ENCODE peak calls at places on chromosomes 6 and 20, in four cellular contexts. L, P, G and H are unnamed samples.

GRCh38 chr6:71289039-71289801 is 609 bp downstream of the OGFRL1 start:
- DNase-seq in L (peak), P (peak), G (peak), H (no peak)

GRCh38 chr6:170051229-170052172 is 239.4 kb downstream of the DLL1 start:
- DNase-seq in P (no peak), G (no peak), L (no peak), H (no peak)

GRCh38 chr20:13220857-13221297 is at the start of gene ISM1:
- DNase-seq in P (peak), G (peak), L (peak), H (no peak)

GRCh38 chr20:48329676-48330644 is 497.8 kb downstream of the PREX1 start:
- DNase-seq in P (peak), L (no peak), G (peak), H (peak)

GRCh38 chr6:26514984-26515383 is 14.9 kb downstream of the BTN1A1 start:
- DNase-seq in P (no peak), L (no peak), G (peak), H (no peak)

GRCh38 chr6:34514593-34515472 is 41.3 kb downstream of the SPDEF start:
- DNase-seq in L (no peak), P (no peak), G (peak), H (no peak)

GRCh38 chr6:7073082-7073783 is 34.5 kb upstream of the RREB1 start:
- DNase-seq in P (no peak), L (no peak), G (no peak), H (no peak)

GRCh38 chr6:164085086-164085485 is 670.6 kb downstream of the QKI start:
- DNase-seq in L (no peak), G (no peak), P (no peak), H (no peak)

GRCh38 chr6:32972353-32973143 is 4.2 kb downstream of the BRD2 start:
- DNase-seq in P (no peak), L (no peak), G (no peak), H (no peak)

GRCh38 chr6:159084493-159085091 is 39.8 kb upstream of the TAGAP start:
- DNase-seq in P (no peak), G (peak), L (no peak), H (peak)

GRCh38 chr20:53291548-53291947 is 302.1 kb downstream of the ZNF217 start:
- DNase-seq in L (no peak), P (peak), G (no peak), H (no peak)

GRCh38 chr20:49832632-49833327 is 20.2 kb downstream of the SLC9A8 start:
- DNase-seq in P (no peak), G (no peak), L (no peak), H (no peak)

GRCh38 chr6:162753775-162754174 is 26.0 kb downstream of the PACRG start:
- DNase-seq in L (no peak), G (no peak), P (no peak), H (no peak)

GRCh38 chr6:102154176-102154575 is 760.7 kb downstream of the GRIK2 start:
- DNase-seq in L (no peak), G (no peak), P (no peak), H (no peak)

GRCh38 chr6:135270676-135271536 is 89.8 kb downstream of the MYB start:
- DNase-seq in G (no peak), P (peak), L (peak), H (peak)

GRCh38 chr6:101435028-101435427 is 41.5 kb downstream of the GRIK2 start:
- DNase-seq in P (no peak), G (no peak), L (no peak), H (no peak)

GRCh38 chr20:57316795-57317201 is 12.8 kb upstream of the SPO11 start:
- DNase-seq in P (no peak), G (no peak), L (no peak), H (no peak)

GRCh38 chr6:110053395-110054240 is 75.5 kb downstream of the GPR6 start:
- DNase-seq in P (peak), L (peak), G (peak), H (peak)

GRCh38 chr6:4105980-4106536 is 27.1 kb upstream of the FAM217A start:
- DNase-seq in P (no peak), L (no peak), G (no peak), H (no peak)

GRCh38 chr20:54525906-54526596 is 50.7 kb downstream of the DOK5 start:
- DNase-seq in L (no peak), G (no peak), P (no peak), H (no peak)

GRCh38 chr6:22042713-22043112 is 254.1 kb downstream of the PRL start:
- DNase-seq in L (peak), G (peak), P (peak), H (no peak)

GRCh38 chr6:35260642-35261570 is 1.4 kb downstream of the ZNF76 start:
- DNase-seq in G (no peak), L (no peak), P (no peak), H (no peak)

GRCh38 chr20:46399401-46399800 is 7.0 kb downstream of the ELMO2 start:
- DNase-seq in P (no peak), G (no peak), L (no peak), H (no peak)

GRCh38 chr20:19935842-19936241 is 81.3 kb upstream of the NAA20 start:
- DNase-seq in P (peak), G (no peak), L (peak), H (peak)
- TF ChIP-seq CTCF in P (no peak), G (no peak), L (no peak), H (no peak)

GRCh38 chr20:17650301-17650761 is 31.7 kb downstream of the RRBP1 start:
- DNase-seq in P (no peak), L (no peak), G (no peak), H (no peak)
- TF ChIP-seq CTCF in P (no peak), L (no peak), G (no peak), H (no peak)

DNA sequence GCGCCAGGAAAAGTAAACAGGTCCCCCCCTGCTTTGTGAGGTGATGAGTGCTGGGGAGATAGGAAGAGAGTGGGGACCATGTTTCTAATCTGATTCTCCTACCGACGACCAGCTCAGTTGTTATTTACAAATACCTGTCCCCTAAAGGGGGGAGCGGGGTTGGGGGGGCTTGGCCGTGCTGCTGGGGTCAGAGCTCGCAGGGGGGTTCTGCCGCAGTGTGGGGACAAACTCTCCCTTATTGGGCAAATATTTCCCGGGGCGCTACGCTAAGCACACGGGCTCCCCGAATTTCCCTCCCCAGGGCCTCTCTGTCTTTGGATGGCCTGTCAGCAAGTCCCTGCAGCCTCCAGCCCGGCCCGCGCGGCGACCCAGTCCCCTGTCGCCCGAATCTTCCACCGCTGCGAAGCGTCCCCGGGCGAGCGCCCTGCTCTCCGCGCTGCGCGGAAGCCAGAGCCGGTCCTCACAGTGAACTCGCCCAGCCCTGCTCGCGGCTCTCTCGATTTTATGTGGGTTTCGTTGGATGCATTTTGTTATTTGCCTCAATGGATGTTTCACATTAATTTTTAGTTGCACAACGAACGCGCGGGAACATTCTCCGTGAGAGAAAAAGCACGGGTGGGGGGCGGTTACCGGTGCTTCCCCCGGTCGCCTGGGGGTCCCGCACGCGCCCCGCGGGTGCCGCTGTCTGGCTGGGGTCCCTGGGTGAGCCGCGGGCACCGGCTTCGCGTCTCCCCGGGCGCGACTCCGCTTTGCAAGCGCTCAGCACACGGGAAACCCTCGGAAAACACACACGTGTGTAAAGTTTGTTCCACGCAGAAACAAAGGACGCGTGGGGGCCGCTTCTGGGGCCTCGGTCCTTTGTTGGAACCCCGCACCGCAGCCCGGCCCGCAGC is 1.5 kb upstream of the STX16 start:
- DNase-seq in P (no peak), G (no peak), L (peak), H (no peak)
- TF ChIP-seq CTCF in P (no peak), G (no peak), L (no peak), H (no peak)

GRCh38 chr20:45305262-45305661 is 1.4 kb upstream of the RBPJL start:
- DNase-seq in P (no peak), L (peak), G (no peak), H (no peak)
- TF ChIP-seq CTCF in P (peak), L (no peak), G (no peak), H (peak)

GRCh38 chr6:88629838-88630462 is 333.5 kb downstream of the RNGTT start:
- DNase-seq in L (no peak), P (no peak), G (peak), H (no peak)
- TF ChIP-seq CTCF in L (no peak), P (no peak), G (no peak), H (peak)

GRCh38 chr6:79646006-79646405 is 14.9 kb downstream of the SH3BGRL2 start:
- DNase-seq in G (no peak), L (no peak), P (no peak), H (no peak)
- TF ChIP-seq CTCF in G (no peak), L (no peak), P (peak), H (peak)

GRCh38 chr20:6184086-6184485 is 61.3 kb upstream of the FERMT1 start:
- DNase-seq in G (no peak), P (no peak), L (no peak), H (no peak)
- TF ChIP-seq CTCF in G (no peak), P (no peak), L (no peak), H (peak)

GRCh38 chr20:19620471-19620870 is 137.6 kb upstream of the RIN2 start:
- DNase-seq in G (no peak), L (no peak), P (no peak), H (no peak)
- TF ChIP-seq CTCF in G (no peak), L (no peak), P (no peak), H (no peak)

GRCh38 chr6:63574554-63574900 is 2.2 kb downstream of the LOC128125822 start:
- DNase-seq in P (no peak), L (no peak), G (no peak), H (no peak)
- TF ChIP-seq CTCF in P (no peak), L (no peak), G (no peak), H (no peak)